ENCODE peak calls at places on chromosomes 5 and 9, in five cellular contexts. One of them, this sample, is unnamed.

GRCh38 chr5:142032747-142033631 is 20.2 kb upstream of the GNPDA1 start:
- DNase-seq in stromal cell of bone marrow: no peak
- DNase-seq in effector memory CD4-positive, alpha-beta T cell: no peak
- DNase-seq in epithelial cell of prostate: no peak
- DNase-seq in posterior cingulate gyrus: no peak
- DNase-seq in this sample: no peak

GRCh38 chr5:140243855-140244254 is 59.0 kb downstream of the PFDN1 start:
- DNase-seq in posterior cingulate gyrus: no peak
- DNase-seq in stromal cell of bone marrow: no peak
- DNase-seq in effector memory CD4-positive, alpha-beta T cell: no peak
- DNase-seq in epithelial cell of prostate: no peak
- DNase-seq in this sample: no peak

GRCh38 chr9:15239816-15240215 is 67.2 kb downstream of the TTC39B start:
- DNase-seq in posterior cingulate gyrus: no peak
- DNase-seq in stromal cell of bone marrow: peak; percentile 56
- DNase-seq in epithelial cell of prostate: no peak
- DNase-seq in effector memory CD4-positive, alpha-beta T cell: no peak
- DNase-seq in this sample: no peak

GRCh38 chr5:66927140-66927539 is 269.5 kb downstream of the CD180 start:
- DNase-seq in effector memory CD4-positive, alpha-beta T cell: no peak
- DNase-seq in stromal cell of bone marrow: no peak
- DNase-seq in epithelial cell of prostate: no peak
- DNase-seq in posterior cingulate gyrus: no peak
- DNase-seq in this sample: no peak

GRCh38 chr9:137740311-137740710 is 121.5 kb downstream of the EHMT1 start:
- DNase-seq in stromal cell of bone marrow: no peak
- DNase-seq in posterior cingulate gyrus: no peak
- DNase-seq in effector memory CD4-positive, alpha-beta T cell: no peak
- DNase-seq in epithelial cell of prostate: no peak
- DNase-seq in this sample: no peak

GRCh38 chr9:126844085-126844484 is 16.4 kb upstream of the ZBTB34 start:
- DNase-seq in effector memory CD4-positive, alpha-beta T cell: no peak
- DNase-seq in epithelial cell of prostate: no peak
- DNase-seq in posterior cingulate gyrus: no peak
- DNase-seq in stromal cell of bone marrow: peak; percentile 53
- DNase-seq in this sample: peak; percentile 61

GRCh38 chr9:4421847-4422246 is 68.4 kb upstream of the SLC1A1 start:
- DNase-seq in effector memory CD4-positive, alpha-beta T cell: no peak
- DNase-seq in stromal cell of bone marrow: no peak
- DNase-seq in posterior cingulate gyrus: no peak
- DNase-seq in epithelial cell of prostate: no peak
- DNase-seq in this sample: no peak

GRCh38 chr5:107457881-107458280 is 212.9 kb downstream of the EFNA5 start:
- DNase-seq in effector memory CD4-positive, alpha-beta T cell: no peak
- DNase-seq in stromal cell of bone marrow: no peak
- DNase-seq in posterior cingulate gyrus: no peak
- DNase-seq in epithelial cell of prostate: no peak
- DNase-seq in this sample: no peak